ENCODE peak calls at places on chromosomes 6 and 20, in nine cellular contexts. One of them, this sample, is unnamed.

GRCh38 chr6:105539879-105540278 is 137.0 kb upstream of the PREP start:
- DNase-seq in HepG2: no peak
- DNase-seq in BE2C: no peak
- DNase-seq in breast epithelium: no peak
- DNase-seq in lower lobe of right lung: no peak
- DNase-seq in mucosa of descending colon: no peak
- DNase-seq in IMR-90: no peak
- DNase-seq in choroid plexus epithelial cell: no peak
- DNase-seq in epithelial cell of esophagus: no peak
- DNase-seq in this sample: peak

GRCh38 chr20:14264869-14265268 is 72.5 kb downstream of the FLRT3 start:
- DNase-seq in HepG2: peak
- DNase-seq in BE2C: no peak
- DNase-seq in breast epithelium: no peak
- DNase-seq in lower lobe of right lung: no peak
- DNase-seq in mucosa of descending colon: no peak
- DNase-seq in IMR-90: peak
- DNase-seq in choroid plexus epithelial cell: peak
- DNase-seq in epithelial cell of esophagus: peak
- DNase-seq in this sample: peak

GRCh38 chr20:34562643-34563042 is 4.1 kb downstream of the MAP1LC3A start:
- DNase-seq in HepG2: peak
- DNase-seq in BE2C: peak
- DNase-seq in breast epithelium: no peak
- DNase-seq in lower lobe of right lung: no peak
- DNase-seq in mucosa of descending colon: no peak
- DNase-seq in IMR-90: peak
- DNase-seq in choroid plexus epithelial cell: peak
- DNase-seq in epithelial cell of esophagus: no peak
- DNase-seq in this sample: peak

GRCh38 chr6:170162011-170162770 is 128.7 kb downstream of the DLL1 start:
- DNase-seq in HepG2: no peak
- DNase-seq in BE2C: no peak
- DNase-seq in breast epithelium: no peak
- DNase-seq in lower lobe of right lung: peak
- DNase-seq in mucosa of descending colon: no peak
- DNase-seq in IMR-90: no peak
- DNase-seq in choroid plexus epithelial cell: no peak
- DNase-seq in epithelial cell of esophagus: no peak
- DNase-seq in this sample: no peak

GRCh38 chr6:6466967-6467761 is 121.4 kb upstream of the LY86 start:
- DNase-seq in HepG2: no peak
- DNase-seq in BE2C: no peak
- DNase-seq in breast epithelium: peak
- DNase-seq in lower lobe of right lung: no peak
- DNase-seq in mucosa of descending colon: no peak
- DNase-seq in IMR-90: no peak
- DNase-seq in choroid plexus epithelial cell: no peak
- DNase-seq in epithelial cell of esophagus: peak
- DNase-seq in this sample: no peak

GRCh38 chr6:91705646-91706045 is 1118.8 kb upstream of the MAP3K7 start:
- DNase-seq in HepG2: no peak
- DNase-seq in BE2C: no peak
- DNase-seq in breast epithelium: no peak
- DNase-seq in lower lobe of right lung: no peak
- DNase-seq in mucosa of descending colon: no peak
- DNase-seq in IMR-90: no peak
- DNase-seq in choroid plexus epithelial cell: no peak
- DNase-seq in epithelial cell of esophagus: no peak
- DNase-seq in this sample: no peak

GRCh38 chr20:47577271-47577670 is 75.6 kb downstream of the NCOA3 start:
- DNase-seq in HepG2: no peak
- DNase-seq in BE2C: no peak
- DNase-seq in breast epithelium: no peak
- DNase-seq in lower lobe of right lung: no peak
- DNase-seq in mucosa of descending colon: no peak
- DNase-seq in IMR-90: no peak
- DNase-seq in choroid plexus epithelial cell: no peak
- DNase-seq in epithelial cell of esophagus: no peak
- DNase-seq in this sample: no peak

GRCh38 chr6:109662192-109662591 is 28.8 kb downstream of the AK9 start:
- DNase-seq in HepG2: no peak
- DNase-seq in BE2C: no peak
- DNase-seq in breast epithelium: no peak
- DNase-seq in lower lobe of right lung: no peak
- DNase-seq in mucosa of descending colon: no peak
- DNase-seq in IMR-90: peak
- DNase-seq in choroid plexus epithelial cell: peak
- DNase-seq in epithelial cell of esophagus: peak
- DNase-seq in this sample: no peak

GRCh38 chr6:8436956-8437355 is 1.6 kb upstream of the SLC35B3 start:
- DNase-seq in HepG2: no peak
- DNase-seq in BE2C: no peak
- DNase-seq in breast epithelium: no peak
- DNase-seq in lower lobe of right lung: no peak
- DNase-seq in mucosa of descending colon: no peak
- DNase-seq in IMR-90: no peak
- DNase-seq in choroid plexus epithelial cell: no peak
- DNase-seq in epithelial cell of esophagus: no peak
- DNase-seq in this sample: no peak

GRCh38 chr20:21099653-21100589 is 6.2 kb downstream of the LINC00237 start:
- DNase-seq in HepG2: no peak
- DNase-seq in BE2C: peak
- DNase-seq in breast epithelium: no peak
- DNase-seq in lower lobe of right lung: peak
- DNase-seq in mucosa of descending colon: peak
- DNase-seq in IMR-90: peak
- DNase-seq in choroid plexus epithelial cell: no peak
- DNase-seq in epithelial cell of esophagus: peak
- DNase-seq in this sample: peak

GRCh38 chr6:149964243-149965190 is 774 bp downstream of the ULBP1 start:
- DNase-seq in HepG2: no peak
- DNase-seq in BE2C: no peak
- DNase-seq in breast epithelium: no peak
- DNase-seq in lower lobe of right lung: no peak
- DNase-seq in mucosa of descending colon: no peak
- DNase-seq in IMR-90: peak
- DNase-seq in choroid plexus epithelial cell: peak
- DNase-seq in epithelial cell of esophagus: peak
- DNase-seq in this sample: peak

GRCh38 chr6:149963212-149963461 is 606 bp upstream of the ULBP1 start:
- DNase-seq in HepG2: no peak
- DNase-seq in BE2C: no peak
- DNase-seq in breast epithelium: no peak
- DNase-seq in lower lobe of right lung: no peak
- DNase-seq in mucosa of descending colon: no peak
- DNase-seq in IMR-90: peak
- DNase-seq in choroid plexus epithelial cell: peak
- DNase-seq in epithelial cell of esophagus: peak
- DNase-seq in this sample: peak

GRCh38 chr6:149965191-149966020 is 1.7 kb downstream of the ULBP1 start:
- DNase-seq in HepG2: no peak
- DNase-seq in BE2C: no peak
- DNase-seq in breast epithelium: no peak
- DNase-seq in lower lobe of right lung: no peak
- DNase-seq in mucosa of descending colon: no peak
- DNase-seq in IMR-90: no peak
- DNase-seq in choroid plexus epithelial cell: peak
- DNase-seq in epithelial cell of esophagus: peak
- DNase-seq in this sample: peak

GRCh38 chr6:149962461-149963211 is 1.1 kb upstream of the ULBP1 start:
- DNase-seq in HepG2: no peak
- DNase-seq in BE2C: no peak
- DNase-seq in breast epithelium: no peak
- DNase-seq in lower lobe of right lung: no peak
- DNase-seq in mucosa of descending colon: no peak
- DNase-seq in IMR-90: no peak
- DNase-seq in choroid plexus epithelial cell: no peak
- DNase-seq in epithelial cell of esophagus: no peak
- DNase-seq in this sample: no peak

DNA sequence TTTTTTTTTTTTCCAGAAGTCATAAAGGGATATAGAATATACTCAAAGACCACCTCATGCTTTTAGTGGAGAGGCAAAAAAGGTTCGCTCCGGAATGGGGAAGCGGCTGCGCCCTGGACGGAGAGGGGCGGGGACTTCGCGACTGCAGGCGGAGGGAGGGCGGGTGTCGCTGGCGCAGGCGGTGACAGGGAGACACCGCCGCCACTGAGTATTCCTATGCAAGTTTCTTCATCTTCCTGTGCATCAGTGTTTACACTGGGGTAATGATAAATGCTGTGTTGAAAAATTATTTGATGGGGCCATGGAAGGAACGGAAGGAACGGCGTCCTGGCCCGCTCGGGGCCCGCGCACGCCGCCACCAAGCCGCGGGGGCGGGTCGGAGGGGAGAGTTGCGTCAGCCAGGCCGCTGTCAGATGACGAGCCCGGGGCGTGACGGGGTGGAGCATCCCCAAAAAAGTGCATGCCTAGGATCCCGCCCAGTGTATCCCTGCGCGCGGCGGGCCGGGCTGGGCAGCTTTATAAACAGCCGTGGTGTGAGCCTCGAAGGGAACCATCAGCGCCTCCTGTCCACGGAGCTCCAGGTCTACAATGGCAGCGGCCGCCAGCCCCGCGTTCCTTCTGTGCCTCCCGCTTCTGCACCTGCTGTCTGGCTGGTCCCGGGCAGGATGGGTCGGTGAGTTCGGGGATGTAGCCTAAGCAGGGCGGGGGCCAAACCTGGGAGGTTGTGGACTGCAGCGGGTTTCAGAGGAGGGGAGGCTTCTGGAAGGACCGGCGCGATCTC is at the start of gene ULBP1:
- DNase-seq in HepG2: no peak
- DNase-seq in BE2C: peak
- DNase-seq in breast epithelium: peak
- DNase-seq in lower lobe of right lung: peak
- DNase-seq in mucosa of descending colon: peak
- DNase-seq in IMR-90: peak
- DNase-seq in choroid plexus epithelial cell: peak
- DNase-seq in epithelial cell of esophagus: peak
- DNase-seq in this sample: peak
- TF ChIP-seq CTCF in HepG2: peak
- TF ChIP-seq CTCF in BE2C: peak
- TF ChIP-seq CTCF in breast epithelium: no peak
- TF ChIP-seq CTCF in lower lobe of right lung: peak
- TF ChIP-seq CTCF in mucosa of descending colon: no peak
- TF ChIP-seq CTCF in IMR-90: no peak
- TF ChIP-seq CTCF in choroid plexus epithelial cell: peak
- TF ChIP-seq CTCF in epithelial cell of esophagus: peak
- TF ChIP-seq CTCF in this sample: peak

DNA sequence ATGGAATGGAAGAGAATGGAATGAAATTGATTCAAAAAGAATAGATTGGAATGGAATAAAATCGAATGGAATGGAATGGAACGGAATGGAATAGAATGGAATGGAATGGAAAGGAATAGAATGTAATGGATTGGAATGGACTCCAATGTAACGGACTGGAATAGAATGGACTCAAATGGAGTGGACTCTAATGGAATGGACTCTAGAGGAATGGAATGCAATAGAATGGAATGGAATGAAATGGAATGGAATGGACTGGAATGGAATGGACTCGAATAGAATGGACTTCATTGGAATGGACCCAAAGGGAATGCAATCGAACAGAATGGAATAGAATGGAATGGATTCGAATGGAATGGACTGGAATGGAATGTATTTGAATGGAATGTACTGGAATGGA is 19.7 kb upstream of the DEFB115 start:
- DNase-seq in HepG2: no peak
- DNase-seq in BE2C: no peak
- DNase-seq in breast epithelium: no peak
- DNase-seq in lower lobe of right lung: no peak
- DNase-seq in mucosa of descending colon: no peak
- DNase-seq in IMR-90: no peak
- DNase-seq in choroid plexus epithelial cell: no peak
- DNase-seq in epithelial cell of esophagus: no peak
- DNase-seq in this sample: no peak
- H3K4me3 ChIP-seq in HepG2: no peak
- H3K4me3 ChIP-seq in BE2C: no peak
- H3K4me3 ChIP-seq in breast epithelium: no peak
- H3K4me3 ChIP-seq in lower lobe of right lung: no peak
- H3K4me3 ChIP-seq in mucosa of descending colon: no peak
- H3K4me3 ChIP-seq in IMR-90: no peak
- H3K4me3 ChIP-seq in choroid plexus epithelial cell: no peak
- H3K4me3 ChIP-seq in epithelial cell of esophagus: no peak
- H3K4me3 ChIP-seq in this sample: no peak

GRCh38 chr6:35755525-35755924 is 18.7 kb downstream of the ARMC12 start:
- DNase-seq in HepG2: no peak
- DNase-seq in BE2C: no peak
- DNase-seq in breast epithelium: no peak
- DNase-seq in lower lobe of right lung: no peak
- DNase-seq in mucosa of descending colon: no peak
- DNase-seq in IMR-90: no peak
- DNase-seq in choroid plexus epithelial cell: no peak
- DNase-seq in epithelial cell of esophagus: no peak
- DNase-seq in this sample: no peak

GRCh38 chr6:35752330-35752729 is 15.5 kb downstream of the ARMC12 start:
- DNase-seq in HepG2: no peak
- DNase-seq in BE2C: no peak
- DNase-seq in breast epithelium: no peak
- DNase-seq in lower lobe of right lung: no peak
- DNase-seq in mucosa of descending colon: no peak
- DNase-seq in IMR-90: no peak
- DNase-seq in choroid plexus epithelial cell: no peak
- DNase-seq in epithelial cell of esophagus: no peak
- DNase-seq in this sample: no peak

GRCh38 chr6:35757461-35758123 is 18.8 kb upstream of the CLPSL2 start:
- DNase-seq in HepG2: peak
- DNase-seq in BE2C: no peak
- DNase-seq in breast epithelium: no peak
- DNase-seq in lower lobe of right lung: no peak
- DNase-seq in mucosa of descending colon: peak
- DNase-seq in IMR-90: peak
- DNase-seq in choroid plexus epithelial cell: peak
- DNase-seq in epithelial cell of esophagus: peak
- DNase-seq in this sample: peak

GRCh38 chr6:35751594-35751993 is 14.8 kb downstream of the ARMC12 start:
- DNase-seq in HepG2: no peak
- DNase-seq in BE2C: no peak
- DNase-seq in breast epithelium: no peak
- DNase-seq in lower lobe of right lung: no peak
- DNase-seq in mucosa of descending colon: no peak
- DNase-seq in IMR-90: no peak
- DNase-seq in choroid plexus epithelial cell: no peak
- DNase-seq in epithelial cell of esophagus: no peak
- DNase-seq in this sample: no peak

GRCh38 chr6:35754452-35755321 is 17.9 kb downstream of the ARMC12 start:
- DNase-seq in HepG2: no peak
- DNase-seq in BE2C: no peak
- DNase-seq in breast epithelium: no peak
- DNase-seq in lower lobe of right lung: no peak
- DNase-seq in mucosa of descending colon: no peak
- DNase-seq in IMR-90: peak
- DNase-seq in choroid plexus epithelial cell: peak
- DNase-seq in epithelial cell of esophagus: peak
- DNase-seq in this sample: no peak
- TF ChIP-seq CTCF in HepG2: no peak
- TF ChIP-seq CTCF in BE2C: no peak
- TF ChIP-seq CTCF in breast epithelium: no peak
- TF ChIP-seq CTCF in lower lobe of right lung: no peak
- TF ChIP-seq CTCF in mucosa of descending colon: no peak
- TF ChIP-seq CTCF in IMR-90: no peak
- TF ChIP-seq CTCF in choroid plexus epithelial cell: no peak
- TF ChIP-seq CTCF in epithelial cell of esophagus: peak
- TF ChIP-seq CTCF in this sample: no peak

GRCh38 chr20:63409834-63410435 is 48.8 kb upstream of the CHRNA4 start:
- DNase-seq in HepG2: no peak
- DNase-seq in BE2C: no peak
- DNase-seq in breast epithelium: no peak
- DNase-seq in lower lobe of right lung: no peak
- DNase-seq in mucosa of descending colon: no peak
- DNase-seq in IMR-90: no peak
- DNase-seq in choroid plexus epithelial cell: no peak
- DNase-seq in epithelial cell of esophagus: no peak
- DNase-seq in this sample: no peak
- H3K4me3 ChIP-seq in HepG2: no peak
- H3K4me3 ChIP-seq in BE2C: no peak
- H3K4me3 ChIP-seq in breast epithelium: no peak
- H3K4me3 ChIP-seq in lower lobe of right lung: no peak
- H3K4me3 ChIP-seq in mucosa of descending colon: no peak
- H3K4me3 ChIP-seq in IMR-90: no peak
- H3K4me3 ChIP-seq in choroid plexus epithelial cell: no peak
- H3K4me3 ChIP-seq in epithelial cell of esophagus: no peak
- H3K4me3 ChIP-seq in this sample: no peak

This sample was measured in fibroblast of pulmonary artery.